ENCODE peak calls at places on chromosomes 3 and 15, in six cellular contexts. One of them, this sample, is unnamed.

GRCh38 chr3:38479431-38480092 is 16.6 kb upstream of the EXOG start:
- DNase-seq in non-pigmented ciliary epithelial cell: no peak
- DNase-seq in erythroblast: peak; percentile 76
- DNase-seq in OCI-M1: peak; percentile 68
- DNase-seq in LNCaP clone FGC: no peak
- DNase-seq in H54: peak; percentile 59
- DNase-seq in this sample: no peak

GRCh38 chr3:194592798-194593752 is 40.1 kb downstream of the TMEM44 start:
- DNase-seq in non-pigmented ciliary epithelial cell: peak; percentile 100
- DNase-seq in LNCaP clone FGC: peak; percentile 96
- DNase-seq in erythroblast: no peak
- DNase-seq in OCI-M1: no peak
- DNase-seq in H54: peak; percentile 92
- DNase-seq in this sample: peak; percentile 99

GRCh38 chr3:124174463-124174862 is 182.5 kb upstream of the ROPN1 start:
- DNase-seq in OCI-M1: no peak
- DNase-seq in LNCaP clone FGC: no peak
- DNase-seq in H54: no peak
- DNase-seq in erythroblast: no peak
- DNase-seq in non-pigmented ciliary epithelial cell: no peak
- DNase-seq in this sample: no peak

GRCh38 chr15:74235962-74236361 is at the start of gene CCDC33:
- DNase-seq in H54: no peak
- DNase-seq in OCI-M1: peak; percentile 14
- DNase-seq in non-pigmented ciliary epithelial cell: no peak
- DNase-seq in erythroblast: no peak
- DNase-seq in LNCaP clone FGC: no peak
- DNase-seq in this sample: no peak

GRCh38 chr15:63322541-63322940 is 45.1 kb downstream of the APH1B start:
- DNase-seq in H54: no peak
- DNase-seq in erythroblast: peak; percentile 16
- DNase-seq in LNCaP clone FGC: no peak
- DNase-seq in OCI-M1: no peak
- DNase-seq in non-pigmented ciliary epithelial cell: no peak
- DNase-seq in this sample: no peak

GRCh38 chr3:146498002-146498736 is 28.8 kb upstream of the PLSCR2 start:
- DNase-seq in H54: no peak
- DNase-seq in erythroblast: no peak
- DNase-seq in OCI-M1: no peak
- DNase-seq in LNCaP clone FGC: no peak
- DNase-seq in non-pigmented ciliary epithelial cell: no peak
- DNase-seq in this sample: no peak

GRCh38 chr15:67080900-67081431 is 15.6 kb downstream of the SMAD3 start:
- DNase-seq in LNCaP clone FGC: no peak
- DNase-seq in non-pigmented ciliary epithelial cell: no peak
- DNase-seq in erythroblast: peak; percentile 80
- DNase-seq in OCI-M1: peak; percentile 93
- DNase-seq in H54: no peak
- DNase-seq in this sample: peak; percentile 60

GRCh38 chr15:77456746-77457618 is 36.3 kb downstream of the HMG20A start:
- DNase-seq in OCI-M1: no peak
- DNase-seq in erythroblast: no peak
- DNase-seq in H54: no peak
- DNase-seq in LNCaP clone FGC: no peak
- DNase-seq in non-pigmented ciliary epithelial cell: no peak
- DNase-seq in this sample: no peak

GRCh38 chr15:67335534-67336222 is 81.1 kb downstream of the IQCH start:
- DNase-seq in erythroblast: no peak
- DNase-seq in non-pigmented ciliary epithelial cell: no peak
- DNase-seq in OCI-M1: no peak
- DNase-seq in H54: no peak
- DNase-seq in LNCaP clone FGC: no peak
- DNase-seq in this sample: no peak

GRCh38 chr3:196662711-196663571 is 23.4 kb downstream of the NRROS start:
- DNase-seq in LNCaP clone FGC: no peak
- DNase-seq in non-pigmented ciliary epithelial cell: peak; percentile 24
- DNase-seq in OCI-M1: peak; percentile 75
- DNase-seq in H54: no peak
- DNase-seq in erythroblast: peak; percentile 36
- DNase-seq in this sample: no peak

GRCh38 chr3:81947359-81947758 is 185.9 kb upstream of the GBE1 start:
- DNase-seq in non-pigmented ciliary epithelial cell: no peak
- DNase-seq in H54: no peak
- DNase-seq in erythroblast: no peak
- DNase-seq in LNCaP clone FGC: no peak
- DNase-seq in OCI-M1: no peak
- DNase-seq in this sample: no peak

GRCh38 chr3:197749315-197749600 is 425 bp upstream of the FYTTD1 start:
- DNase-seq in non-pigmented ciliary epithelial cell: no peak
- DNase-seq in LNCaP clone FGC: no peak
- DNase-seq in erythroblast: no peak
- DNase-seq in OCI-M1: no peak
- DNase-seq in H54: peak; percentile 75
- DNase-seq in this sample: no peak

GRCh38 chr15:95520511-95520910 is 810.0 kb upstream of the NR2F2 start:
- DNase-seq in LNCaP clone FGC: no peak
- DNase-seq in OCI-M1: peak; percentile 27
- DNase-seq in H54: no peak
- DNase-seq in non-pigmented ciliary epithelial cell: no peak
- DNase-seq in erythroblast: no peak
- DNase-seq in this sample: no peak

GRCh38 chr3:106629215-106629832 is 747.9 kb upstream of the CCDC54 start:
- DNase-seq in LNCaP clone FGC: no peak
- DNase-seq in erythroblast: no peak
- DNase-seq in non-pigmented ciliary epithelial cell: no peak
- DNase-seq in OCI-M1: peak; percentile 11
- DNase-seq in H54: no peak
- DNase-seq in this sample: no peak

GRCh38 chr15:68334661-68335124 is 57.1 kb downstream of the FEM1B start:
- DNase-seq in LNCaP clone FGC: no peak
- DNase-seq in OCI-M1: no peak
- DNase-seq in H54: peak; percentile 24
- DNase-seq in erythroblast: no peak
- DNase-seq in non-pigmented ciliary epithelial cell: no peak
- DNase-seq in this sample: no peak

GRCh38 chr3:170680593-170680992 is 94.7 kb upstream of the SLC7A14 start:
- DNase-seq in H54: no peak
- DNase-seq in OCI-M1: peak; percentile 80
- DNase-seq in non-pigmented ciliary epithelial cell: no peak
- DNase-seq in erythroblast: no peak
- DNase-seq in LNCaP clone FGC: no peak
- DNase-seq in this sample: no peak

GRCh38 chr3:17136251-17136721 is 251.5 kb downstream of the PLCL2 start:
- DNase-seq in non-pigmented ciliary epithelial cell: no peak
- DNase-seq in erythroblast: no peak
- DNase-seq in H54: no peak
- DNase-seq in LNCaP clone FGC: no peak
- DNase-seq in OCI-M1: no peak
- DNase-seq in this sample: no peak

GRCh38 chr15:78364233-78364632 is 24.1 kb downstream of the CRABP1 start:
- DNase-seq in LNCaP clone FGC: no peak
- DNase-seq in non-pigmented ciliary epithelial cell: no peak
- DNase-seq in OCI-M1: no peak
- DNase-seq in H54: no peak
- DNase-seq in erythroblast: no peak
- DNase-seq in this sample: no peak

GRCh38 chr15:58081446-58081845 is 15.9 kb upstream of the ALDH1A2 start:
- DNase-seq in H54: no peak
- DNase-seq in LNCaP clone FGC: no peak
- DNase-seq in OCI-M1: no peak
- DNase-seq in erythroblast: no peak
- DNase-seq in non-pigmented ciliary epithelial cell: no peak
- DNase-seq in this sample: peak; percentile 25

GRCh38 chr15:62495670-62496328 is 330.7 kb upstream of the C2CD4B start:
- DNase-seq in non-pigmented ciliary epithelial cell: peak; percentile 75
- DNase-seq in H54: peak; percentile 33
- DNase-seq in LNCaP clone FGC: no peak
- DNase-seq in OCI-M1: peak; percentile 3
- DNase-seq in erythroblast: peak; percentile 58
- DNase-seq in this sample: no peak

This sample was measured in HS-5.